ENCODE peak calls at places on chromosome 19, in eight cellular contexts. One of them, this sample, is unnamed.

GRCh38 chr19:46579286-46579944 is 21.7 kb upstream of the CALM3 start:
- DNase-seq in dermis microvascular lymphatic vessel endothelial cell: no peak
- DNase-seq in iPS DF 6.9: no peak
- DNase-seq in HS-5: no peak
- DNase-seq in left cardiac atrium: no peak
- DNase-seq in hypothalamus: no peak
- DNase-seq in NCI-H1092 treated with DMSO at 0.1 percent for 48 hours: no peak
- DNase-seq in stimulated activated CD4-positive, alpha-beta T cell treated with anti-CD3 and anti-CD28 coated beads, Interleukin-1b, Interleukin-23, amount 100 ng/mL, for 24 hours: no peak
- DNase-seq in this sample: no peak

GRCh38 chr19:53132231-53132991 is at the start of gene ZNF415:
- DNase-seq in dermis microvascular lymphatic vessel endothelial cell: peak
- DNase-seq in iPS DF 6.9: peak
- DNase-seq in HS-5: peak
- DNase-seq in left cardiac atrium: peak
- DNase-seq in hypothalamus: peak
- DNase-seq in NCI-H1092 treated with DMSO at 0.1 percent for 48 hours: peak
- DNase-seq in stimulated activated CD4-positive, alpha-beta T cell treated with anti-CD3 and anti-CD28 coated beads, Interleukin-1b, Interleukin-23, amount 100 ng/mL, for 24 hours: peak
- DNase-seq in this sample: peak

GRCh38 chr19:1450735-1451669 is 1.1 kb downstream of the APC2 start:
- DNase-seq in dermis microvascular lymphatic vessel endothelial cell: no peak
- DNase-seq in iPS DF 6.9: no peak
- DNase-seq in HS-5: no peak
- DNase-seq in left cardiac atrium: no peak
- DNase-seq in hypothalamus: peak
- DNase-seq in NCI-H1092 treated with DMSO at 0.1 percent for 48 hours: no peak
- DNase-seq in stimulated activated CD4-positive, alpha-beta T cell treated with anti-CD3 and anti-CD28 coated beads, Interleukin-1b, Interleukin-23, amount 100 ng/mL, for 24 hours: no peak
- DNase-seq in this sample: no peak

GRCh38 chr19:28008695-28009094 is 1204.3 kb downstream of the UQCRFS1 start:
- DNase-seq in dermis microvascular lymphatic vessel endothelial cell: no peak
- DNase-seq in iPS DF 6.9: no peak
- DNase-seq in HS-5: no peak
- DNase-seq in left cardiac atrium: no peak
- DNase-seq in hypothalamus: no peak
- DNase-seq in NCI-H1092 treated with DMSO at 0.1 percent for 48 hours: no peak
- DNase-seq in stimulated activated CD4-positive, alpha-beta T cell treated with anti-CD3 and anti-CD28 coated beads, Interleukin-1b, Interleukin-23, amount 100 ng/mL, for 24 hours: no peak
- DNase-seq in this sample: no peak

GRCh38 chr19:53879145-53880037 is 2.6 kb upstream of the PRKCG start:
- DNase-seq in dermis microvascular lymphatic vessel endothelial cell: peak
- DNase-seq in iPS DF 6.9: no peak
- DNase-seq in HS-5: no peak
- DNase-seq in left cardiac atrium: peak
- DNase-seq in hypothalamus: peak
- DNase-seq in NCI-H1092 treated with DMSO at 0.1 percent for 48 hours: peak
- DNase-seq in stimulated activated CD4-positive, alpha-beta T cell treated with anti-CD3 and anti-CD28 coated beads, Interleukin-1b, Interleukin-23, amount 100 ng/mL, for 24 hours: peak
- DNase-seq in this sample: peak

GRCh38 chr19:46115396-46116109 is 8.9 kb downstream of the IGFL3 start:
- DNase-seq in dermis microvascular lymphatic vessel endothelial cell: no peak
- DNase-seq in iPS DF 6.9: no peak
- DNase-seq in HS-5: peak
- DNase-seq in left cardiac atrium: no peak
- DNase-seq in hypothalamus: no peak
- DNase-seq in NCI-H1092 treated with DMSO at 0.1 percent for 48 hours: no peak
- DNase-seq in stimulated activated CD4-positive, alpha-beta T cell treated with anti-CD3 and anti-CD28 coated beads, Interleukin-1b, Interleukin-23, amount 100 ng/mL, for 24 hours: peak
- DNase-seq in this sample: no peak

GRCh38 chr19:51259348-51260245 is 8.7 kb downstream of the SIGLECL1 start:
- DNase-seq in dermis microvascular lymphatic vessel endothelial cell: peak
- DNase-seq in iPS DF 6.9: peak
- DNase-seq in HS-5: no peak
- DNase-seq in left cardiac atrium: no peak
- DNase-seq in hypothalamus: no peak
- DNase-seq in NCI-H1092 treated with DMSO at 0.1 percent for 48 hours: peak
- DNase-seq in stimulated activated CD4-positive, alpha-beta T cell treated with anti-CD3 and anti-CD28 coated beads, Interleukin-1b, Interleukin-23, amount 100 ng/mL, for 24 hours: peak
- DNase-seq in this sample: peak

GRCh38 chr19:40601061-40601973 is at the start of gene LTBP4:
- DNase-seq in dermis microvascular lymphatic vessel endothelial cell: peak
- DNase-seq in iPS DF 6.9: no peak
- DNase-seq in HS-5: no peak
- DNase-seq in left cardiac atrium: peak
- DNase-seq in hypothalamus: peak
- DNase-seq in NCI-H1092 treated with DMSO at 0.1 percent for 48 hours: no peak
- DNase-seq in stimulated activated CD4-positive, alpha-beta T cell treated with anti-CD3 and anti-CD28 coated beads, Interleukin-1b, Interleukin-23, amount 100 ng/mL, for 24 hours: no peak
- DNase-seq in this sample: peak

GRCh38 chr19:16226184-16226591 is 28.5 kb downstream of the AP1M1 start:
- DNase-seq in dermis microvascular lymphatic vessel endothelial cell: no peak
- DNase-seq in iPS DF 6.9: no peak
- DNase-seq in HS-5: no peak
- DNase-seq in left cardiac atrium: no peak
- DNase-seq in hypothalamus: no peak
- DNase-seq in NCI-H1092 treated with DMSO at 0.1 percent for 48 hours: no peak
- DNase-seq in stimulated activated CD4-positive, alpha-beta T cell treated with anti-CD3 and anti-CD28 coated beads, Interleukin-1b, Interleukin-23, amount 100 ng/mL, for 24 hours: no peak
- DNase-seq in this sample: no peak

GRCh38 chr19:27746691-27747380 is 1466.1 kb downstream of the UQCRFS1 start:
- DNase-seq in dermis microvascular lymphatic vessel endothelial cell: peak
- DNase-seq in iPS DF 6.9: peak
- DNase-seq in HS-5: no peak
- DNase-seq in left cardiac atrium: peak
- DNase-seq in hypothalamus: no peak
- DNase-seq in NCI-H1092 treated with DMSO at 0.1 percent for 48 hours: no peak
- DNase-seq in stimulated activated CD4-positive, alpha-beta T cell treated with anti-CD3 and anti-CD28 coated beads, Interleukin-1b, Interleukin-23, amount 100 ng/mL, for 24 hours: no peak
- DNase-seq in this sample: no peak

GRCh38 chr19:7386308-7386707 is 37.6 kb downstream of the ARHGEF18 start:
- DNase-seq in dermis microvascular lymphatic vessel endothelial cell: no peak
- DNase-seq in iPS DF 6.9: no peak
- DNase-seq in HS-5: no peak
- DNase-seq in left cardiac atrium: no peak
- DNase-seq in hypothalamus: no peak
- DNase-seq in NCI-H1092 treated with DMSO at 0.1 percent for 48 hours: no peak
- DNase-seq in stimulated activated CD4-positive, alpha-beta T cell treated with anti-CD3 and anti-CD28 coated beads, Interleukin-1b, Interleukin-23, amount 100 ng/mL, for 24 hours: no peak
- DNase-seq in this sample: no peak

GRCh38 chr19:46460981-46461380 is 10.4 kb downstream of the PNMA8A start:
- DNase-seq in dermis microvascular lymphatic vessel endothelial cell: no peak
- DNase-seq in iPS DF 6.9: no peak
- DNase-seq in HS-5: no peak
- DNase-seq in left cardiac atrium: no peak
- DNase-seq in hypothalamus: no peak
- DNase-seq in NCI-H1092 treated with DMSO at 0.1 percent for 48 hours: no peak
- DNase-seq in stimulated activated CD4-positive, alpha-beta T cell treated with anti-CD3 and anti-CD28 coated beads, Interleukin-1b, Interleukin-23, amount 100 ng/mL, for 24 hours: no peak
- DNase-seq in this sample: no peak

GRCh38 chr19:46732966-46733692 is 12.7 kb upstream of the FKRP start:
- DNase-seq in dermis microvascular lymphatic vessel endothelial cell: peak
- DNase-seq in iPS DF 6.9: no peak
- DNase-seq in HS-5: no peak
- DNase-seq in left cardiac atrium: peak
- DNase-seq in hypothalamus: no peak
- DNase-seq in NCI-H1092 treated with DMSO at 0.1 percent for 48 hours: no peak
- DNase-seq in stimulated activated CD4-positive, alpha-beta T cell treated with anti-CD3 and anti-CD28 coated beads, Interleukin-1b, Interleukin-23, amount 100 ng/mL, for 24 hours: no peak
- DNase-seq in this sample: no peak

GRCh38 chr19:52922841-52923781 is at the start of gene ZNF888:
- DNase-seq in dermis microvascular lymphatic vessel endothelial cell: peak
- DNase-seq in iPS DF 6.9: no peak
- DNase-seq in HS-5: peak
- DNase-seq in left cardiac atrium: peak
- DNase-seq in hypothalamus: peak
- DNase-seq in NCI-H1092 treated with DMSO at 0.1 percent for 48 hours: peak
- DNase-seq in stimulated activated CD4-positive, alpha-beta T cell treated with anti-CD3 and anti-CD28 coated beads, Interleukin-1b, Interleukin-23, amount 100 ng/mL, for 24 hours: peak
- DNase-seq in this sample: peak

GRCh38 chr19:29668746-29669609 is 3.7 kb downstream of the PLEKHF1 start:
- DNase-seq in dermis microvascular lymphatic vessel endothelial cell: no peak
- DNase-seq in iPS DF 6.9: no peak
- DNase-seq in HS-5: no peak
- DNase-seq in left cardiac atrium: no peak
- DNase-seq in hypothalamus: no peak
- DNase-seq in NCI-H1092 treated with DMSO at 0.1 percent for 48 hours: no peak
- DNase-seq in stimulated activated CD4-positive, alpha-beta T cell treated with anti-CD3 and anti-CD28 coated beads, Interleukin-1b, Interleukin-23, amount 100 ng/mL, for 24 hours: no peak
- DNase-seq in this sample: no peak

GRCh38 chr19:21158523-21159135 is 16.8 kb downstream of the ZNF431 start:
- DNase-seq in dermis microvascular lymphatic vessel endothelial cell: no peak
- DNase-seq in iPS DF 6.9: no peak
- DNase-seq in HS-5: no peak
- DNase-seq in left cardiac atrium: no peak
- DNase-seq in hypothalamus: no peak
- DNase-seq in NCI-H1092 treated with DMSO at 0.1 percent for 48 hours: no peak
- DNase-seq in stimulated activated CD4-positive, alpha-beta T cell treated with anti-CD3 and anti-CD28 coated beads, Interleukin-1b, Interleukin-23, amount 100 ng/mL, for 24 hours: no peak
- DNase-seq in this sample: no peak

GRCh38 chr19:12801466-12802266 is at the start of the genes PRDX2 and THSD8:
- DNase-seq in dermis microvascular lymphatic vessel endothelial cell: peak
- DNase-seq in iPS DF 6.9: no peak
- DNase-seq in HS-5: no peak
- DNase-seq in left cardiac atrium: peak
- DNase-seq in hypothalamus: peak
- DNase-seq in NCI-H1092 treated with DMSO at 0.1 percent for 48 hours: peak
- DNase-seq in stimulated activated CD4-positive, alpha-beta T cell treated with anti-CD3 and anti-CD28 coated beads, Interleukin-1b, Interleukin-23, amount 100 ng/mL, for 24 hours: peak
- DNase-seq in this sample: peak

GRCh38 chr19:38047048-38047435 is 140.0 kb downstream of the SIPA1L3 start:
- DNase-seq in dermis microvascular lymphatic vessel endothelial cell: no peak
- DNase-seq in iPS DF 6.9: no peak
- DNase-seq in HS-5: no peak
- DNase-seq in left cardiac atrium: no peak
- DNase-seq in hypothalamus: no peak
- DNase-seq in NCI-H1092 treated with DMSO at 0.1 percent for 48 hours: no peak
- DNase-seq in stimulated activated CD4-positive, alpha-beta T cell treated with anti-CD3 and anti-CD28 coated beads, Interleukin-1b, Interleukin-23, amount 100 ng/mL, for 24 hours: no peak
- DNase-seq in this sample: no peak

This sample was measured in small intestine.